ENCODE peak calls at places on chromosomes 6 and 20, in six cellular contexts. Y is mucosa of descending colon, Q is GM12865, S is tibial artery, V is AG04450, J is breast epithelium. R is an unnamed sample.

GRCh38 chr6:18016698-18017097 is 29.3 kb upstream of the KIF13A start:
- DNase-seq in Y (no peak), Q (no peak), S (no peak), V (no peak), J (no peak), R (no peak)

GRCh38 chr6:38503940-38504682 is 135.6 kb downstream of the BTBD9 start:
- DNase-seq in Y (no peak), Q (no peak), S (no peak), V (no peak), J (no peak), R (no peak)

GRCh38 chr20:17843246-17844132 is 125.1 kb downstream of the SNX5 start:
- DNase-seq in Y (no peak), Q (peak; percentile 72), S (peak; percentile 92), V (peak; percentile 90), J (peak; percentile 76), R (no peak)

GRCh38 chr6:55886185-55886836 is 10.9 kb upstream of the BMP5 start:
- DNase-seq in Y (no peak), Q (peak; percentile 10), S (no peak), V (no peak), J (no peak), R (no peak)

GRCh38 chr6:4017847-4018193 is 61.1 kb downstream of the FAM217A start:
- DNase-seq in Y (no peak), Q (peak; percentile 60), S (no peak), V (no peak), J (no peak), R (no peak)

GRCh38 chr20:46316984-46317684 is 8.8 kb upstream of the CDH22 start:
- DNase-seq in Y (no peak), Q (no peak), S (no peak), V (no peak), J (no peak), R (no peak)

GRCh38 chr6:83057705-83058321 is 7.8 kb downstream of the UBE3D start:
- DNase-seq in Y (peak; percentile 53), Q (peak; percentile 66), S (no peak), V (no peak), J (no peak), R (no peak)

GRCh38 chr6:31305674-31306219 is 33.9 kb upstream of the HLA-C start:
- DNase-seq in Y (no peak), Q (no peak), S (no peak), V (no peak), J (no peak), R (no peak)

GRCh38 chr6:150238294-150238693 is 95.5 kb downstream of the PPP1R14C start:
- DNase-seq in Y (peak; percentile 16), Q (no peak), S (no peak), V (no peak), J (peak; percentile 35), R (no peak)

GRCh38 chr6:55142610-55143009 is 31.7 kb upstream of the HCRTR2 start:
- DNase-seq in Y (no peak), Q (no peak), S (no peak), V (no peak), J (no peak), R (no peak)

GRCh38 chr6:24910850-24911712 is 24.7 kb downstream of the RIPOR2 start:
- DNase-seq in Y (peak; percentile 31), Q (peak; percentile 49), S (peak; percentile 72), V (no peak), J (peak; percentile 37), R (no peak)

GRCh38 chr6:63245908-63246307 is 34.6 kb downstream of the FKBP1C start:
- DNase-seq in Y (no peak), Q (no peak), S (no peak), V (no peak), J (no peak), R (no peak)

DNA sequence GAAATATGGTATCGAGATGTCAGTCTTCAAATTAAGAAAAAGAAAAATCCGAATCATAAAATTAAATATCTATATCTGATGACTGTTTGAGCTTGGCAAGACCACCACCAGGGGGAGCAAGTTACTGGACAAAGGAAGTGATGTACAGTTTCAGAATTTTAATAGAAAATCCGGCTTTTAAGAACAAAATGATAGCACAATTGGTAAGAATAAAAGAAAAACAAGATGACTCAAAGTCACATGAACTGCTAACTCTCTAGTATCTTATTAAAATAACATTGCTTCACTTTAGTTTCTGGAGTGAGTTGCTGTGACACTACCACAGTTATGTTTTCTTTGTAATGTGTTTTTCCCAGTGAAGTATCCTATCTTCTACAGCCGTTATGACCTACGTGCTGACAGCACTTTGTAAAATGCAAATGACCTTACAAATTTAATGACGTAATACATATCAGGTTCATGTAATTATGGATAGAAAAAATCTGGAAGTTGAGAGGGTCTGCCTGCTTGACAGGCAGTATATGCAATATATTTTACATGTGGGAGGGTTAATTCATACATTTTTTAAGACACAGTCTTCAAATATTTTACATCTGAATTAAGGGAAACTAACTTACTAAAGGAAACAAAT is 405.3 kb upstream of the HS3ST5 start:
- DNase-seq in Y (peak; percentile 58), Q (peak; percentile 61), S (no peak), V (peak; percentile 2), J (no peak), R (peak; percentile 16)
- TF ChIP-seq CTCF in Y (no peak), Q (peak; percentile 67), S (peak; percentile 26), V (peak; percentile 60), J (peak; percentile 42), R (peak; percentile 66)

GRCh38 chr6:52664185-52664990 is 6.5 kb upstream of the TMEM14A start:
- DNase-seq in Y (peak; percentile 94), Q (peak; percentile 97), S (peak; percentile 95), V (peak; percentile 88), J (peak; percentile 84), R (peak; percentile 93)

GRCh38 chr6:52664991-52665686 is 5.8 kb upstream of the TMEM14A start:
- DNase-seq in Y (no peak), Q (no peak), S (no peak), V (no peak), J (no peak), R (no peak)

GRCh38 chr6:52670502-52671409 is at the start of gene TMEM14A:
- DNase-seq in Y (peak; percentile 94), Q (peak; percentile 96), S (peak; percentile 97), V (peak; percentile 81), J (peak; percentile 84), R (peak; percentile 81)

GRCh38 chr6:52666523-52666922 is 4.4 kb upstream of the TMEM14A start:
- DNase-seq in Y (no peak), Q (no peak), S (no peak), V (no peak), J (no peak), R (no peak)

GRCh38 chr6:52667572-52667971 is 3.3 kb upstream of the TMEM14A start:
- DNase-seq in Y (no peak), Q (peak; percentile 48), S (no peak), V (no peak), J (no peak), R (no peak)
- H3K4me3 ChIP-seq in Y (no peak overlapping the region), Q (no peak overlapping the region), S (no peak overlapping the region), V (no peak overlapping the region), J (no peak overlapping the region), R (no peak overlapping the region)

GRCh38 chr6:167079853-167080297 is 43.0 kb upstream of the CCR6 start:
- DNase-seq in Y (no peak), Q (peak; percentile 94), S (no peak), V (no peak), J (no peak), R (no peak)
- TF ChIP-seq CTCF in Y (no peak), Q (peak; percentile 66), S (no peak), V (no peak), J (no peak), R (no peak)

GRCh38 chr6:111087871-111088667 is 766 bp downstream of the SLC16A10 start:
- DNase-seq in Y (peak; percentile 58), Q (peak; percentile 24), S (no peak), V (no peak), J (no peak), R (no peak)
- H3K4me3 ChIP-seq in Y (peak overlapping the region; percentile 44), Q (peak overlapping the region; percentile 80), S (peak overlapping the region; percentile 64), V (peak overlapping the region; percentile 25), J (peak overlapping the region; percentile 71), R (peak overlapping the region; percentile 41)

R was measured in HFF-Myc.